ENCODE peak calls at places on chromosomes 16 and 17, in five cellular contexts. E is body of pancreas, Q is cardiac muscle cell, L is esophagus squamous epithelium, Z is A549. U is an unnamed sample.
A peak's percentile ranks its signal among the peaks of the same experiment; 100 is the strongest.

GRCh38 chr16:56610609-56611111 is 2.3 kb downstream of the MT2A start:
- DNase-seq in L (no peak), E (no peak), Z (no peak), Q (peak; percentile 46), U (no peak)

GRCh38 chr17:75983501-75984181 is 4.6 kb downstream of the TEN1 start:
- DNase-seq in E (peak; percentile 88), Z (no peak), Q (peak; percentile 55), L (no peak), U (no peak)

GRCh38 chr17:17493249-17493985 is 2.8 kb downstream of the RASD1 start:
- DNase-seq in E (no peak), Q (no peak), Z (no peak), L (no peak), U (no peak)

GRCh38 chr17:50923611-50924010 is 57.5 kb upstream of the TOB1 start:
- DNase-seq in L (no peak), Z (no peak), E (no peak), Q (no peak), U (peak; percentile 83)

GRCh38 chr17:59830007-59830630 is 62.6 kb downstream of the TUBD1 start:
- DNase-seq in L (no peak), Z (no peak), E (no peak), Q (peak; percentile 85), U (no peak)

GRCh38 chr16:24626251-24626650 is 86.9 kb downstream of the RBBP6 start:
- DNase-seq in Z (no peak), Q (peak; percentile 74), L (no peak), E (no peak), U (no peak)

GRCh38 chr17:34598161-34598776 is 18.9 kb downstream of the TMEM132E start:
- DNase-seq in L (no peak), Q (no peak), E (no peak), Z (no peak), U (no peak)

GRCh38 chr17:78960945-78961344 is 18.8 kb downstream of the LGALS3BP start:
- DNase-seq in E (no peak), Q (peak; percentile 47), Z (no peak), L (no peak), U (no peak)

GRCh38 chr17:33968350-33969044 is 286.6 kb upstream of the CCL2 start:
- DNase-seq in E (no peak), L (no peak), Q (no peak), Z (no peak), U (peak; percentile 80)

GRCh38 chr17:39628655-39629493 is 2.1 kb downstream of the PPP1R1B start:
- DNase-seq in Z (no peak), L (no peak), Q (no peak), E (peak; percentile 22), U (no peak)

GRCh38 chr16:66248096-66248495 is 118.4 kb upstream of the CDH5 start:
- DNase-seq in Z (no peak), L (no peak), E (peak; percentile 35), Q (peak; percentile 90), U (no peak)

GRCh38 chr16:76535-77272 is 1.3 kb upstream of the MPG start:
- DNase-seq in L (no peak), Q (peak; percentile 79), Z (peak; percentile 48), E (peak; percentile 62), U (peak; percentile 85)

GRCh38 chr16:55233464-55233863 is 90.5 kb upstream of the IRX6 start:
- DNase-seq in Z (no peak), L (no peak), E (peak; percentile 41), Q (no peak), U (no peak)

GRCh38 chr16:87384162-87384999 is 805 bp upstream of the FBXO31 start:
- DNase-seq in L (no peak), E (peak; percentile 64), Q (no peak), Z (peak; percentile 42), U (no peak)

GRCh38 chr16:75420987-75421819 is 12.1 kb downstream of the CFDP1 start:
- DNase-seq in Q (peak; percentile 85), Z (no peak), L (no peak), E (peak; percentile 77), U (peak; percentile 64)

GRCh38 chr16:55039931-55040330 is 109.3 kb downstream of the IRX5 start:
- DNase-seq in E (no peak), Q (no peak), L (no peak), Z (no peak), U (no peak)

GRCh38 chr16:35142147-35142808 is 1682.9 kb downstream of the TP53TG3F start:
- DNase-seq in L (no peak), E (no peak), Z (no peak), Q (no peak), U (no peak)

GRCh38 chr16:77589071-77589755 is 133.1 kb upstream of the NUDT7 start:
- DNase-seq in E (no peak), L (no peak), Z (no peak), Q (no peak), U (no peak)

GRCh38 chr16:31329671-31330552 is 25.1 kb upstream of the ITGAX start:
- DNase-seq in E (no peak), Q (no peak), Z (no peak), L (no peak), U (no peak)

GRCh38 chr16:69351309-69352027 is at the start of gene TMED6:
- DNase-seq in E (peak; percentile 87), Z (no peak), L (no peak), Q (no peak), U (no peak)

GRCh38 chr17:35521150-35521549 is 16.3 kb downstream of the SLFN12L start:
- DNase-seq in L (no peak), E (no peak), Q (no peak), Z (no peak), U (no peak)

GRCh38 chr17:5540321-5540720 is 44.0 kb downstream of the NLRP1 start:
- DNase-seq in Z (no peak), Q (no peak), E (no peak), L (no peak), U (no peak)

GRCh38 chr16:26220894-26221293 is 529.1 kb downstream of the HS3ST4 start:
- DNase-seq in Z (no peak), L (no peak), Q (no peak), E (no peak), U (no peak)

GRCh38 chr17:60091109-60091508 is 12.4 kb upstream of the HEATR6 start:
- DNase-seq in L (no peak), Q (no peak), Z (no peak), E (no peak), U (no peak)

GRCh38 chr16:3643095-3643730 is 11.3 kb upstream of the DNASE1 start:
- DNase-seq in L (no peak), Q (no peak), E (no peak), Z (no peak), U (no peak)

DNA sequence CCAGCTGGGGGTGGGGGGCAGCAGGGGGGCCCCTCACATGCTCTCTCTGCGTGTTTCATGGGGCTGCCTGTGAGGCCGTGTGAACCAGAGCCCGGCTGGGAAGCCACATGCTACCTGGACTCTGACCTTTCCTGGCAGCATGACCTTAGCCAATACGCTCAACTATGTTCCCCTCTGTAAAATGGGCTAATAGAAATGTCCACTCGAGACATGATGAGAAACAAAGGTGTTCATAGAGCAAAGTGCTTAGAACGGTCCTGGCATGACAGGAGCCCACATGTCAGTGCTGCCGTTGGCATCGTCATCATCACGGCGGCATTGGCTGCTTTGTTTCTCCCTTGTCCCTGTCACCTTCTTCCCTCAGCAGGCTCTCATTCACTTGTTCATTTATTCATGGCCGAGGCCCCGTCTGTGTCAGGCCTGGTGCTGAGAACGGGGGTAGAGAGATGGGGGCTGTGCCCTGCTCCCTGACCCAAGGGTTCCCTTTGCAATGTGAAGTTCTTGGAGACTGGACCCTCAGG is 291.3 kb downstream of the SEC14L1 start:
- DNase-seq in Z (no peak), L (no peak), Q (no peak), E (no peak), U (no peak)
- H3K4me1 ChIP-seq in Z (peaks cover 48% of the 10 kb centered on the region), L (peaks cover 100% of the 10 kb centered on the region), Q (peaks cover 57% of the 10 kb centered on the region), E (peaks cover 54% of the 10 kb centered on the region), U (peaks cover 56% of the 10 kb centered on the region)

GRCh38 chr17:80603380-80603779 is 58.7 kb downstream of the RPTOR start:
- DNase-seq in L (no peak), Q (no peak), E (no peak), Z (no peak), U (no peak)

GRCh38 chr17:80609757-80610156 is 65.1 kb downstream of the RPTOR start:
- DNase-seq in E (no peak), Z (no peak), L (no peak), Q (no peak), U (no peak)

GRCh38 chr17:80608326-80608725 is 63.7 kb downstream of the RPTOR start:
- DNase-seq in Z (no peak), Q (no peak), L (no peak), E (no peak), U (no peak)

GRCh38 chr17:80604007-80604728 is 59.5 kb downstream of the RPTOR start:
- DNase-seq in Q (no peak), L (no peak), Z (no peak), E (no peak), U (no peak)

DNA sequence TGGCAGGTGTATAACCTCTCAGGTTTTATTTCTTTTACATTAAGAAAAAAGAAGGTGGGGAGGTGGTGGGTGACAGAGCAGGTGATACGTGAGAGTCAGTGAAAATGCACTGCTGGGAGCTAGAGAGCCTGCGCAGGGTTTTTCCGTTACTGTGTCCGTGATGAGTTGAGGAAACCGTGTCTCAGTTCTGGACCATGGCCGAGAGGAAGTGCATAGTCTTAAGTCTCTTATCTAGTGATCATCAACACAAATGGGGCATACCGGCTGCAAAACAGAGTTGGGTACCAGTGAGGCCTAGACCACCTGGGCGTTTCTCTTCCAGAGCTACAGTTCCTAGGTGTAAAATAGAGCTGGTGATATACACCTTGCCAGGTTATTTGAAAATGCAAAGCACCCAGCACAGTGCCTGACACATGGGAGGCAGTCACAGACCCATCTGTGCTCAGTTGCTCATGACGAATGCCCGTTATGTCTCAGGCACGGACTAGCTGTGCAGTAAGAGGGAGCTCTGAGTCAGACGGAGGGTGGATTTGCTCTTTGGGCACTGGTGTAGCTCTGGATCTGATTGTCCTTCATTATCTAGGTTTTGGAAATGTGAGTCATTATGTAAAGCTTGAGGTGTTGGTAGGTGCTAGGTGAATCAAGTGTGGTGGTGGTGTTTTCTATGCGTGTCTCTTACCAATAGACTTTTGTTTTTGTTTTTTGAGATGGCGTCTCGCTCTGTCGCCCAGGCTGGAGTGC is 60.9 kb downstream of the RPTOR start:
- DNase-seq in Z (peak; percentile 40), Q (peak; percentile 24), E (no peak), L (no peak), U (no peak)
- H3K4me3 ChIP-seq in Z (no peak overlapping the region), Q (no peak overlapping the region), E (no peak overlapping the region), L (no peak overlapping the region), U (no peak overlapping the region)

GRCh38 chr17:48293319-48294192 is 136.5 kb downstream of the SKAP1 start:
- DNase-seq in L (no peak), Q (no peak), Z (no peak), E (no peak), U (no peak)
- H3K27ac ChIP-seq in L (no peak overlapping the region), Q (no peak overlapping the region), Z (no peak overlapping the region), E (no peak overlapping the region), U (no peak overlapping the region)

GRCh38 chr17:29760279-29760721 is 137.6 kb upstream of the CORO6 start:
- DNase-seq in E (no peak), Q (peak; percentile 47), Z (peak; percentile 14), L (no peak), U (peak; percentile 24)

GRCh38 chr17:29757788-29758187 is 135.1 kb upstream of the CORO6 start:
- DNase-seq in E (no peak), Z (no peak), L (no peak), Q (no peak), U (no peak)

GRCh38 chr17:29753845-29754439 is 131.2 kb upstream of the CORO6 start:
- DNase-seq in E (no peak), Z (no peak), Q (no peak), L (no peak), U (no peak)

GRCh38 chr17:29760771-29761682 is 138.3 kb upstream of the CORO6 start:
- DNase-seq in Z (peak; percentile 79), E (peak; percentile 75), Q (peak; percentile 94), L (peak; percentile 43), U (peak; percentile 72)

GRCh38 chr17:29758255-29758654 is 135.5 kb upstream of the CORO6 start:
- DNase-seq in E (no peak), L (no peak), Z (no peak), Q (no peak), U (no peak)
- H3K4me1 ChIP-seq in E (no peaks in the 10 kb centered on the region), L (peaks cover 35% of the 10 kb centered on the region), Z (peaks cover 5% of the 10 kb centered on the region), Q (peaks cover 10% of the 10 kb centered on the region), U (no peaks in the 10 kb centered on the region)